ENCODE peak calls at places on chromosomes 7 and 10, in five cellular contexts. O is NCI-H82, V is GM03348, R is T-helper 22 cell, Z is LoVo. T is an unnamed sample.

GRCh38 chr7:69630292-69630691 is 32.0 kb downstream of the AUTS2 start:
- DNase-seq in O (no peak), V (peak), R (no peak), Z (no peak), T (peak)

GRCh38 chr7:26444554-26444953 is 152.9 kb downstream of the SNX10 start:
- DNase-seq in O (no peak), V (no peak), R (no peak), Z (no peak), T (no peak)

GRCh38 chr7:110944966-110945644 is 145.8 kb upstream of the LRRN3 start:
- DNase-seq in O (peak), V (no peak), R (no peak), Z (no peak), T (no peak)

GRCh38 chr10:9209105-9209798 is 1154.8 kb downstream of the GATA3 start:
- DNase-seq in O (peak), V (peak), R (peak), Z (peak), T (no peak)

GRCh38 chr10:91381562-91381923 is 28.6 kb upstream of the HECTD2 start:
- DNase-seq in O (no peak), V (peak), R (no peak), Z (no peak), T (no peak)

GRCh38 chr7:151429555-151430331 is 10.2 kb downstream of the CRYGN start:
- DNase-seq in O (no peak), V (no peak), R (peak), Z (peak), T (no peak)

GRCh38 chr7:149885191-149886017 is 11.6 kb downstream of the ATP6V0E2 start:
- DNase-seq in O (no peak), V (no peak), R (no peak), Z (no peak), T (no peak)

GRCh38 chr7:105003275-105003674 is 10.7 kb upstream of the KMT2E start:
- DNase-seq in O (no peak), V (no peak), R (peak), Z (no peak), T (peak)

T was measured in AG09309.